ENCODE peak calls at places on chromosomes 11 and 22, in four cellular contexts. P is A549, W is K562, L is HepG2. F is an unnamed sample.
A peak's percentile ranks its signal among the peaks of the same experiment; 100 is the strongest.

GRCh38 chr22:45548991-45549736 is 46.5 kb downstream of the FBLN1 start:
- DNase-seq in W (peak; percentile 40), L (no peak), P (peak; percentile 88), F (no peak)

GRCh38 chr22:47045691-47046410 is 283.4 kb downstream of the TBC1D22A start:
- DNase-seq in W (no peak), P (no peak), L (no peak), F (no peak)

GRCh38 chr22:23504522-23504921 is 75.6 kb downstream of the IGLL1 start:
- DNase-seq in P (no peak), W (no peak), L (no peak), F (no peak)

GRCh38 chr11:118359295-118359958 is at the start of gene UBE4A:
- DNase-seq in W (peak; percentile 86), L (peak; percentile 88), P (peak; percentile 93), F (peak; percentile 88)

GRCh38 chr11:31809857-31810778 is 1.0 kb downstream of the PAX6 start:
- DNase-seq in P (peak; percentile 44), L (no peak), W (peak; percentile 27), F (peak; percentile 78)

GRCh38 chr22:50360578-50360977 is 17.5 kb downstream of the PPP6R2 start:
- DNase-seq in W (no peak), L (no peak), P (no peak), F (no peak)

GRCh38 chr22:27779650-27780049 is 21.9 kb downstream of the MN1 start:
- DNase-seq in L (no peak), W (no peak), P (no peak), F (no peak)

GRCh38 chr22:17997456-17997855 is 26.9 kb downstream of the MICAL3 start:
- DNase-seq in L (no peak), P (peak; percentile 29), W (no peak), F (no peak)

GRCh38 chr11:112279901-112280267 is 19.2 kb upstream of the PLET1 start:
- DNase-seq in P (peak; percentile 56), L (peak; percentile 30), W (peak; percentile 81), F (peak; percentile 89)

GRCh38 chr22:37419370-37419915 is 7.8 kb downstream of the ELFN2 start:
- DNase-seq in W (no peak), L (no peak), P (no peak), F (no peak)

GRCh38 chr11:2998073-2998850 is 6.1 kb upstream of the NAP1L4 start:
- DNase-seq in P (no peak), W (peak; percentile 34), L (no peak), F (no peak)

GRCh38 chr11:2893021-2893528 is 7.5 kb upstream of the CDKN1C start:
- DNase-seq in L (no peak), W (no peak), P (no peak), F (no peak)

GRCh38 chr22:44710474-44711235 is 8.7 kb downstream of the PRR5 start:
- DNase-seq in P (no peak), L (no peak), W (peak; percentile 34), F (no peak)

GRCh38 chr11:31424652-31425051 is 55.0 kb downstream of the DNAJC24 start:
- DNase-seq in L (no peak), W (no peak), P (no peak), F (no peak)

GRCh38 chr22:45671051-45671782 is 417 bp upstream of the ATXN10 start:
- DNase-seq in W (no peak), P (no peak), L (no peak), F (peak; percentile 73)

GRCh38 chr11:134124660-134125451 is 56.0 kb downstream of the JAM3 start:
- DNase-seq in L (no peak), P (no peak), W (no peak), F (peak; percentile 73)

GRCh38 chr11:581342-581741 is 5.1 kb downstream of the PHRF1 start:
- DNase-seq in P (no peak), L (no peak), W (no peak), F (no peak)

GRCh38 chr11:111429066-111429506 is 50.0 kb upstream of the POU2AF1 start:
- DNase-seq in P (peak; percentile 63), W (peak; percentile 54), L (peak; percentile 64), F (no peak)

GRCh38 chr11:77879218-77879617 is 58.3 kb downstream of the AAMDC start:
- DNase-seq in W (no peak), L (no peak), P (no peak), F (no peak)

GRCh38 chr11:868394-868793 is 25.7 kb downstream of the TSPAN4 start:
- DNase-seq in P (no peak), W (no peak), L (no peak), F (no peak)

GRCh38 chr11:63939351-63939920 is 634 bp downstream of the NAA40 start:
- DNase-seq in L (no peak), P (no peak), W (no peak), F (no peak)

GRCh38 chr11:109799604-109800003 is 293.6 kb upstream of the ZC3H12C start:
- DNase-seq in P (no peak), L (no peak), W (no peak), F (no peak)

GRCh38 chr11:109795234-109795633 is 298.0 kb upstream of the ZC3H12C start:
- DNase-seq in L (no peak), W (no peak), P (peak; percentile 14), F (no peak)

GRCh38 chr11:109796253-109796652 is 296.9 kb upstream of the ZC3H12C start:
- DNase-seq in P (no peak), L (no peak), W (no peak), F (no peak)

GRCh38 chr11:109794501-109794900 is 298.7 kb upstream of the ZC3H12C start:
- DNase-seq in P (no peak), L (no peak), W (no peak), F (no peak)

DNA sequence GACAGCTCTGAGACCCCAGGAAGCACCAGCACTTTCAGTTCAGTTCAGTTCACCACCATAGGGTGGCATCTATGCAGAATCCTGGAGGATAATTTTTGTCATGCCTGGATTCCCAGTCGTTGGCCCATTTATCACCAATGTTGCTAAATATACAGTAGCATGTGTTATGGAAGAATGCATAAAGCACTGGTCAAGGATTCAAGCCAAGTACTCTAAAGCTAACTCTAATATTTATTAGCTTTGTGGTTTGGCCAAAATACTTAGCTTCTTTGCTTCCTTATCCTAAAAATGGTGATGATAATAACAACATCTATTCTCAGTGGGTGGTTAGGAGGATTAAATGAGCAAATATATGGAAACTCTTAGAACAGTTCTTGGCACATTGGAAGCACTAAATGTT is 294.7 kb upstream of the ZC3H12C start:
- DNase-seq in L (no peak), W (no peak), P (no peak), F (no peak)
- TF ChIP-seq KDM1A in L (no peak), W (no peak), P (no peak), F (no peak)

GRCh38 chr11:19677380-19678080 is 35.1 kb upstream of the NAV2 start:
- DNase-seq in L (no peak), W (no peak), P (no peak), F (no peak)

GRCh38 chr11:19683141-19683805 is 29.4 kb upstream of the NAV2 start:
- DNase-seq in P (no peak), L (no peak), W (no peak), F (no peak)

GRCh38 chr11:19680824-19681368 is 31.7 kb upstream of the NAV2 start:
- DNase-seq in P (no peak), L (no peak), W (no peak), F (no peak)

GRCh38 chr11:19676508-19677379 is 35.9 kb upstream of the NAV2 start:
- DNase-seq in L (no peak), W (no peak), P (no peak), F (no peak)

DNA sequence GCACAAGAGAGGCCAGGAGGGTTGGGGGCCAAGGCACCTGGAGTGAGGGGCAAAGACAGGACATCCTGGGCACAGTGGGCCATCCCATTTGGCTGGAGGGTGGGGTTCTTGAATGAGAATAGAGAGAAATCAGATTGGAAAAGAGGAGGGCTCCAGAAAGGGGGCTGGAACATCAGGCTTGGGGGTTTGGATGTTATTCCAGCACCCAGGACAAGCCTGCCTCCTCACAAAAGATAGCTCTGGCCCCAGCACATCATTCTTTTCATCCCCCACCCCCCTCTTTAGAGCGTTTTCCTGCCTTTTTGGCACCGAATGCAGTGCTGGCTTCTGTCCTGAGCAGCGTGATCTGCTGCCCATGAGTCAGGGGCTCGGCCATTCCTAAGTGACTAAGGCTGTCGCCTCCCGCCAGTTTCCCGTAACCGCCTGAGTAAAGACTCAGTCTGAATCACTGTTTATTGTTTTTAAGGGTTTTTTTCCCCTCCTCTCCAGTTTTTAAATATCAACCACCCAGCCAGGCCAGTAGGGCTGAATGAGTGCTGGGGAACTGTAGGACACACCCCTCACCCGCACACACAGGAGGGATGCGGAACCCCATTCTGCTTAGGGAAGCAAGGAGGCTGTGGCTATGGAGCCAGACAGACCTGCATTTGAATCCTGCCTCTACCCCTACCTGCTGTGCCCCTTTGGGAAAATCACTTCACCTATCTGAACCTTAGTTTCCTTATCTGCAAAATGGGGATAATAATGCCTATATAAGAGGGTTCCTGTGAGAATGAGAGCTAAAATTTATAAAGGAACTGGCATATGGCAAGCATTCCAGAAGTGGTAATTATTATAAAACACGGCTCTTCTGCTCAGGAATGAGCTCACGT is 32.4 kb upstream of the NAV2 start:
- DNase-seq in W (no peak), L (no peak), P (peak; percentile 87), F (peak; percentile 39)
- TF ChIP-seq POLR2A in W (no peak), L (no peak), P (no peak), F (no peak)

DNA sequence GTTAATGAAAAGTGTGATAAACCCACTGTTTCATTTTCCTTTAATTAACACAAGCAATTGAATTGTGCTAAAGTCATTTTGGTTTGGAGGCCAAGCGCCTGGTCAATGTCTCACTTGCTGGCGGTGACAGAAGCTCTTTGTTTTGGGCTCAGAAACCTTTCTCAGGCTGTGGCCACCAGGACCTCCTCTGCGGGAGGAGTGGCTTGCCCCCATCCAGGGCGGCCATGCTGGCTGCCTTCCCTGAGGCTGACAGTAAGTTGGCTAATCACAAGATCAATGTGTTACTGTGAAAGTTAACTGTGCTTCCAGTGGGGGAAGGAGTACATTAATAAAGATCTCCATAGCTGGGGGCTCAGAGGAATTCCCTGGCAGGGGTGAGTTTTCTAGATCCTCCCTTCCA is 1074.5 kb downstream of the NTM start:
- DNase-seq in W (no peak), P (no peak), L (no peak), F (no peak)
- TF ChIP-seq JUN in W (no peak), P (no peak), L (no peak), F (no peak)

GRCh38 chr11:126403039-126403438 is 47.6 kb downstream of the ST3GAL4 start:
- DNase-seq in P (peak; percentile 41), L (no peak), W (no peak), F (no peak)
- TF ChIP-seq KDM1A in P (no peak), L (no peak), W (no peak), F (no peak)

F was measured in H1.